ENCODE peak calls at places on chromosomes 12 and 14, in eight cellular contexts. C is endodermal cell, O is lower lobe of right lung, F is left ventricle myocardium inferior, U is neural crest cell, S is hepatocyte, Q is fibroblast of lung, J is activated B cell treated with CpG ODN at 0.5 μM for 24 hours. H is an unnamed sample.
A peak's percentile ranks its signal among the peaks of the same experiment; 100 is the strongest.

GRCh38 chr14:73795466-73795865 is 56.2 kb upstream of the PTGR2 start:
- DNase-seq in C (no peak), O (no peak), F (no peak), U (no peak), S (no peak), Q (no peak), J (no peak), H (no peak)

GRCh38 chr14:36268957-36269734 is 51.3 kb downstream of the MBIP start:
- DNase-seq in C (peak; percentile 81), O (peak; percentile 54), F (no peak), U (no peak), S (no peak), Q (no peak), J (no peak), H (no peak)

GRCh38 chr12:29796823-29797263 is 13.1 kb upstream of the TMTC1 start:
- DNase-seq in C (no peak), O (no peak), F (no peak), U (no peak), S (peak; percentile 60), Q (peak; percentile 97), J (no peak), H (no peak)

GRCh38 chr12:59940676-59941342 is 345.0 kb downstream of the SLC16A7 start:
- DNase-seq in C (no peak), O (no peak), F (no peak), U (no peak), S (peak; percentile 11), Q (no peak), J (no peak), H (no peak)

GRCh38 chr12:110029290-110029689 is 19.0 kb downstream of the C12orf76 start:
- DNase-seq in C (no peak), O (no peak), F (no peak), U (no peak), S (no peak), Q (no peak), J (no peak), H (no peak)

GRCh38 chr14:55123101-55123500 is 6.0 kb upstream of the LGALS3 start:
- DNase-seq in C (no peak), O (no peak), F (no peak), U (no peak), S (peak; percentile 82), Q (peak; percentile 84), J (no peak), H (no peak)

GRCh38 chr12:53844989-53845836 is 93.4 kb upstream of the HOXC13 start:
- DNase-seq in C (no peak), O (no peak), F (no peak), U (no peak), S (no peak), Q (no peak), J (no peak), H (no peak)

GRCh38 chr12:72053604-72054003 is 115.0 kb downstream of the TPH2 start:
- DNase-seq in C (no peak), O (no peak), F (no peak), U (no peak), S (peak; percentile 28), Q (no peak), J (no peak), H (no peak)

GRCh38 chr12:83224012-83224411 is 537.3 kb downstream of the TMTC2 start:
- DNase-seq in C (no peak), O (no peak), F (no peak), U (no peak), S (no peak), Q (no peak), J (no peak), H (no peak)

GRCh38 chr14:75127903-75128595 is 1.2 kb upstream of the NEK9 start:
- DNase-seq in C (no peak), O (no peak), F (no peak), U (no peak), S (no peak), Q (no peak), J (no peak), H (no peak)

GRCh38 chr12:95784886-95785285 is 5.7 kb downstream of the NTN4 start:
- DNase-seq in C (no peak), O (no peak), F (no peak), U (no peak), S (no peak), Q (no peak), J (no peak), H (no peak)

GRCh38 chr12:70581199-70581598 is 56.0 kb downstream of the PTPRB start:
- DNase-seq in C (no peak), O (no peak), F (no peak), U (no peak), S (no peak), Q (no peak), J (no peak), H (no peak)

GRCh38 chr12:3727877-3728632 is 24.9 kb downstream of the CRACR2A start:
- DNase-seq in C (no peak), O (no peak), F (no peak), U (no peak), S (no peak), Q (peak; percentile 54), J (no peak), H (peak; percentile 56)

GRCh38 chr12:26668847-26669246 is 164.1 kb downstream of the ITPR2 start:
- DNase-seq in C (no peak), O (no peak), F (no peak), U (no peak), S (no peak), Q (no peak), J (no peak), H (no peak)

GRCh38 chr12:127006972-127007371 is 1260.0 kb upstream of the TMEM132C start:
- DNase-seq in C (no peak), O (no peak), F (no peak), U (no peak), S (no peak), Q (no peak), J (no peak), H (no peak)

GRCh38 chr12:26113853-26114719 is 10.8 kb downstream of the BHLHE41 start:
- DNase-seq in C (peak; percentile 97), O (peak; percentile 94), F (peak; percentile 95), U (peak; percentile 67), S (peak; percentile 96), Q (peak; percentile 89), J (peak; percentile 77), H (peak; percentile 48)

GRCh38 chr12:71201136-71201679 is 43.4 kb upstream of the TSPAN8 start:
- DNase-seq in C (no peak), O (no peak), F (no peak), U (no peak), S (no peak), Q (no peak), J (no peak), H (no peak)

GRCh38 chr14:74563621-74564159 is 48.3 kb downstream of the LTBP2 start:
- DNase-seq in C (no peak), O (no peak), F (no peak), U (no peak), S (no peak), Q (no peak), J (no peak), H (no peak)

GRCh38 chr12:131825146-131825892 is 2.9 kb upstream of the MMP17 start:
- DNase-seq in C (peak; percentile 42), O (no peak), F (no peak), U (no peak), S (no peak), Q (peak; percentile 28), J (no peak), H (no peak)

GRCh38 chr12:50764861-50765324 is 992 bp downstream of the ATF1 start:
- DNase-seq in C (no peak), O (no peak), F (no peak), U (no peak), S (peak; percentile 58), Q (peak; percentile 58), J (no peak), H (no peak)

DNA sequence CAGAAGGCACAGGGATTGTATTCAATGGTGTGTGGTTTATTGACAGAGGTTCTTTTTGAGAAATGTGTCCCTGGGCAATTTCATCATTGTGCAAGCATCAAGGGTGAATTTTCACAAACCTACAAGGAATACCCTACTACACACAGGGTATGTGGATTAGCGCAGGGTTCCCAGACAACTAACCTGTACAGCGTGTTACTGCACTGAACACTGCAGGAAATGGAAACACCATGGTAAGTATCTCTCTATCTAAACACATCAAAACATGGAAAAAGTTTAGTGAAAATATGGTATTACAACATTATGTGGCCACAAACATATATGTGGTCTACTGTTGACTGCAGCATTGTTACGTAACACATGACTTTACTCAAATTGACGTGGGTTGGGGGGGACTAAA is 893.0 kb downstream of the TMEM121 start:
- DNase-seq in C (no peak), O (no peak), F (no peak), U (no peak), S (no peak), Q (no peak), J (no peak), H (no peak)
- TF ChIP-seq CTCF in C (no peak), O (no peak), F (no peak), U (no peak), S (no peak), Q (no peak), J (no peak), H (no peak)

GRCh38 chr14:59541731-59542130 is 34.9 kb downstream of the CCDC175 start:
- DNase-seq in C (no peak), O (no peak), F (no peak), U (no peak), S (no peak), Q (no peak), J (no peak), H (no peak)
- TF ChIP-seq CTCF in C (no peak), O (no peak), F (no peak), U (no peak), S (no peak), Q (no peak), J (no peak), H (no peak)

DNA sequence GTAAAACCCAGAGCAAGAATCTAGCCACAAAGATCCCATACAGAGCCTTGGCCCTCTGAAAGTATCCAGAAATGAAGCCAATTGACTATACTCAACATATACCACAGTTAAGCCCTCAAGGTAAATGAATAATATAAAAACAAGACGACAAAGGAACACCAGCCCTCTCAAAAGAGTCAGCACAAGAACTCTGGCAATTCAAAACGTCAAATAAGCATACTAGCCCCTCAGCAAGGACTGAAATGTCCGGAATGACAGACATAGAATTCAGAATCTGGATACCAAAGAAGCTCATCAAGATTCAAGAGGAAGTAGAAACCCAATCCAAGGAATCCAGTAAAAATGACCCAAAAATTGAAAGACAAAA is 49.9 kb downstream of the GTF2A1 start:
- DNase-seq in C (no peak), O (no peak), F (no peak), U (no peak), S (no peak), Q (no peak), J (no peak), H (no peak)
- TF ChIP-seq CTCF in C (peak; percentile 10), O (no peak), F (no peak), U (no peak), S (no peak), Q (no peak), J (no peak), H (peak; percentile 11)

GRCh38 chr14:62307844-62308243 is 545.6 kb downstream of the SNAPC1 start:
- DNase-seq in C (peak; percentile 53), O (no peak), F (no peak), U (no peak), S (no peak), Q (no peak), J (no peak), H (no peak)

GRCh38 chr14:62308316-62308715 is 546.1 kb downstream of the SNAPC1 start:
- DNase-seq in C (no peak), O (no peak), F (no peak), U (no peak), S (no peak), Q (no peak), J (no peak), H (no peak)

GRCh38 chr14:62308927-62309326 is 546.7 kb downstream of the SNAPC1 start:
- DNase-seq in C (no peak), O (no peak), F (no peak), U (no peak), S (no peak), Q (no peak), J (no peak), H (no peak)

GRCh38 chr14:62313228-62313627 is 551.0 kb downstream of the SNAPC1 start:
- DNase-seq in C (no peak), O (no peak), F (no peak), U (no peak), S (no peak), Q (no peak), J (no peak), H (no peak)
- TF ChIP-seq CTCF in C (no peak), O (no peak), F (no peak), U (no peak), S (no peak), Q (no peak), J (no peak), H (no peak)

H was measured in natural killer cell.